ENCODE peak calls at places on chromosomes 5 and 9, in six cellular contexts. O is cardiac fibroblast, H is GDM1, X is ELF-1, T is body of pancreas, M is astrocyte. B is an unnamed sample.

GRCh38 chr9:76687861-76688374 is 76.3 kb upstream of the PCA3 start:
- DNase-seq in O (peak), H (no peak), X (no peak), T (no peak), M (peak), B (no peak)

GRCh38 chr9:91155746-91156145 is 206.0 kb downstream of the AUH start:
- DNase-seq in O (no peak), H (no peak), X (no peak), T (no peak), M (no peak), B (no peak)

GRCh38 chr5:71932649-71933338 is 174.5 kb upstream of the MAP1B start:
- DNase-seq in O (peak), H (no peak), X (peak), T (peak), M (peak), B (peak)

GRCh38 chr5:140042551-140043507 is at the start of gene NRG2:
- DNase-seq in O (peak), H (no peak), X (peak), T (peak), M (peak), B (peak)

GRCh38 chr9:34380511-34381315 is 4.0 kb upstream of the MYORG start:
- DNase-seq in O (peak), H (no peak), X (peak), T (peak), M (peak), B (peak)

GRCh38 chr9:13513710-13514444 is 234.4 kb upstream of the MPDZ start:
- DNase-seq in O (peak), H (no peak), X (peak), T (no peak), M (no peak), B (no peak)

GRCh38 chr9:70113403-70114022 is 69.9 kb downstream of the MAMDC2 start:
- DNase-seq in O (peak), H (no peak), X (peak), T (peak), M (peak), B (peak)

GRCh38 chr5:37495210-37495609 is 116.1 kb downstream of the WDR70 start:
- DNase-seq in O (peak), H (peak), X (no peak), T (no peak), M (peak), B (no peak)

GRCh38 chr5:53956632-53957031 is 353.7 kb downstream of the ARL15 start:
- DNase-seq in O (no peak), H (no peak), X (no peak), T (no peak), M (no peak), B (no peak)

GRCh38 chr5:10227396-10227795 is 22.3 kb downstream of the ATPSCKMT start:
- DNase-seq in O (peak), H (no peak), X (no peak), T (no peak), M (peak), B (no peak)

GRCh38 chr5:132714456-132715307 is 22.7 kb downstream of the KIF3A start:
- DNase-seq in O (peak), H (no peak), X (peak), T (no peak), M (no peak), B (no peak)

GRCh38 chr5:120375248-120375647 is 88.9 kb upstream of the PRR16 start:
- DNase-seq in O (peak), H (no peak), X (no peak), T (no peak), M (peak), B (no peak)

GRCh38 chr9:111451570-111451969 is 32.6 kb downstream of the ECPAS start:
- DNase-seq in O (no peak), H (no peak), X (no peak), T (no peak), M (no peak), B (no peak)

GRCh38 chr5:8842906-8843590 is 702.8 kb downstream of the SEMA5A start:
- DNase-seq in O (peak), H (no peak), X (no peak), T (no peak), M (no peak), B (peak)

GRCh38 chr5:80238778-80239679 is 16.8 kb downstream of the SERINC5 start:
- DNase-seq in O (peak), H (no peak), X (no peak), T (peak), M (peak), B (peak)

B was measured in dorsolateral prefrontal cortex.